ENCODE peak calls at places on chromosomes 16 and 17, in six cellular contexts. D is HCT116, T is Calu3, U is B cell, O is right lobe of liver, W is brain microvascular endothelial cell. F is an unnamed sample.

GRCh38 chr17:9307313-9307998 is 268.2 kb downstream of the STX8 start:
- DNase-seq in D (no peak), T (no peak), U (no peak), O (no peak), W (no peak), F (no peak)

GRCh38 chr17:62206550-62206949 is 141.5 kb upstream of the MED13 start:
- DNase-seq in D (no peak), T (no peak), U (no peak), O (no peak), W (peak), F (no peak)

GRCh38 chr16:50841081-50841886 is 99.4 kb downstream of the CYLD start:
- DNase-seq in D (no peak), T (no peak), U (no peak), O (no peak), W (no peak), F (peak)

GRCh38 chr16:13913374-13914292 is 6.3 kb upstream of the ERCC4 start:
- DNase-seq in D (no peak), T (no peak), U (no peak), O (peak), W (no peak), F (no peak)

GRCh38 chr17:2456475-2456874 is 55.2 kb downstream of the METTL16 start:
- DNase-seq in D (no peak), T (no peak), U (no peak), O (no peak), W (no peak), F (no peak)

GRCh38 chr17:351875-352420 is 659 bp downstream of the RPH3AL start:
- DNase-seq in D (no peak), T (no peak), U (no peak), O (no peak), W (no peak), F (no peak)

GRCh38 chr16:11111166-11111565 is 144.8 kb downstream of the SOCS1 start:
- DNase-seq in D (no peak), T (no peak), U (no peak), O (no peak), W (no peak), F (peak)

GRCh38 chr16:59688006-59688405 is 953.9 kb upstream of the GOT2 start:
- DNase-seq in D (no peak), T (no peak), U (no peak), O (no peak), W (no peak), F (no peak)

GRCh38 chr17:36482611-36483504 is 3.6 kb upstream of the ZNHIT3 start:
- DNase-seq in D (peak), T (peak), U (peak), O (peak), W (peak), F (peak)

GRCh38 chr16:16162591-16162990 is 60.7 kb downstream of the ABCC6 start:
- DNase-seq in D (no peak), T (no peak), U (no peak), O (no peak), W (no peak), F (no peak)

GRCh38 chr16:11666108-11667055 is 1.9 kb upstream of the SNN start:
- DNase-seq in D (no peak), T (no peak), U (no peak), O (no peak), W (no peak), F (no peak)

DNA sequence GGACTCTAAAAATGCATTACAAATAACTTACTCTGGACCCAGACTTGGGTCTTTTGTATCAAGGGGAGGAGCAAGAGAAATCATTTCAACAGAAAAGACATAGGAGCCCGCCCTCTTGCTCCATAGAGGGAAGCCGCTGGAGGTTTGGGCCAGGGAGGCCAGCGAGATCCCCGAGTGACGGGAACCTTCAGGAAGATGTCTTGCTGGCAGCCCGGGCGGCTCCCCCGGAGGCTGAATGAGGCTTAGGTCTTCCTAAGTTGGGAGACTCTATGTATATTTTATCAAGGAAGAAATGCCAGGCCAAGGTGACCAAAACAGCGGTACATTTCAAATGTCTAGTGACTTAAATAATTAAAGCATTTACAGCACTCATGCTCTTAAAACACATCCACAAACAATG is 167.6 kb downstream of the ZNF423 start:
- DNase-seq in D (no peak), T (no peak), U (no peak), O (no peak), W (no peak), F (no peak)
- TF ChIP-seq CTCF in D (no peak), T (no peak), U (no peak), O (no peak), W (no peak), F (no peak)

GRCh38 chr17:78559024-78559423 is 18.2 kb downstream of the DNAH17 start:
- DNase-seq in D (no peak), T (no peak), U (no peak), O (no peak), W (no peak), F (no peak)

GRCh38 chr17:78561166-78561565 is 16.0 kb downstream of the DNAH17 start:
- DNase-seq in D (no peak), T (no peak), U (no peak), O (no peak), W (no peak), F (no peak)

GRCh38 chr17:78560731-78561130 is 16.5 kb downstream of the DNAH17 start:
- DNase-seq in D (no peak), T (no peak), U (no peak), O (no peak), W (no peak), F (no peak)

GRCh38 chr17:78558181-78558850 is 18.9 kb downstream of the DNAH17 start:
- DNase-seq in D (peak), T (no peak), U (no peak), O (no peak), W (peak), F (no peak)

DNA sequence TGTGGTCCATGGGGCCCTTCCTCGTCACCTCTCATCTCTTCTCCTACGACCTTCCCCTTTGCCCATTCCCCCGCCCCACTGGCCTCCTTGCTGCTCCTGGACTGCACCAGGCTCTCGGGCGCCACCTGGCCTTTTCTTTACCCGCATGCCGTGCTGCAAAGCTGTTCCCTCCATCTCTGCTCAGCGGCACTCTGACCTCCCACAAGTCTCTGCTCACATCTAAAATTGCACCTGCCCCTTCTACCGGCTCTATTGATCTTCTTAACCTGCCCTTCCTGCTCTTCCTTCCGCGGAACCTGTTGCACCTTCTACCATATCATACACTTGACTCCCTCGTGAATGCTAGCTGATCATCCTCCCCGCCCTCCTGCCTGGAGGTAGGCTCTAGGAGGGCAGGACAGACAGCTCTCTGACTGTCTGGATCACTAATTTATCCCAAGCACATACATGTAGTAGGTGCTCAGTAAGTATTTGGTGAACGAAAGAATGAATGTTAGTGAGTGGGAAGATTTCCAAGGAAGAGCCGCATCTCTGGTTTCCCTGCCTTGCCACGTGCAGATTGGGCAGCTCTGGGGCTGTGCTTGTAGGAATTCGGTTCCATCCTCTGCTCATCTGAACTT is 17.3 kb downstream of the DNAH17 start:
- DNase-seq in D (peak), T (peak), U (no peak), O (no peak), W (no peak), F (no peak)
- TF ChIP-seq CTCF in D (peak), T (peak), U (no peak), O (no peak), W (no peak), F (peak)

GRCh38 chr17:41061969-41062368 is 2.1 kb upstream of the KRTAP2-3 start:
- DNase-seq in D (no peak), T (no peak), U (no peak), O (no peak), W (peak), F (no peak)
- TF ChIP-seq CTCF in D (no peak), T (no peak), U (no peak), O (no peak), W (no peak), F (peak)

DNA sequence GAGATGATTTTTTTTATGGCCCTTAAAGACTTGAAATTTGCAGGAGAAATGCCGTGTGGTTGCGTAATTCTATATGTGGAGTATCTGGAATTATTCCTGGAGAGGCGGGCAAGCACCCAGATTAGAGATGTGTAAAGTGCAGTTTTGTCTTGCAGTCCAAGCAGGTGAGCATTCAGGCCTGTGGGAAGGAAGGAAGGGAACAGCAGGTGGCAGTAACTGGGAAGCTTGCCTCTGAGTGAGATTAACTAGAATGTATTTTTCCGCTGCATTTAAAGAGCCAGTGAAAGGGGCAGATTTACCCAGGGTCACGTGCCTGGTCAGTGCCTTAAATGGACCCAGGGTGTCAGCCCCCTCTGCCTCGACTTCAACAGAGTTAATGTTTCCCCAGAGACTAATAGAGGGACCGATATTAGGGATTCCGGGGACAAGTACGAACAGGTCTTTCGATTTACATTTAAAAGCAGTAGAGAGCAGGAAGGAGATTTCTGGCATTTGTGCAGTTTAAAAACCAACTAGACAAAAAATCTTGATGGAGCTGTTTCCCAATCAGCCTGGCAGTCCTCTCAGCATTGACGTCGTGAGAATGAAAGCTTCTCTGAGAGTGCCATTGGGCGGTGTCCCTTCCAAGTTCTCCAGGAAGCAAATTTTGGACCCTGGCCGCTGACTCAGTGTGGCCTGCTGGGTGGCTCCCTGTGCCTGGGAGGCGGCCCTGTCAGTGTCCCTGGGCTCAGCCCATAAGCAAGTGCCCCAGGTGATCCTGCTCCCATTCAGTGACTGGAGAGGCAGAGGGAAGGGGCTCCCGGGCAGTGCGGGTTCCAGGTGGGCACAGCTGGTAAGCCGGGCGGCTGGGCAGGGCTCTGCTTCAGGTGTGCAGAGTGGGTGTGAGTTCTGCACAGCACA is 38.2 kb downstream of the KSR1 start:
- DNase-seq in D (peak), T (peak), U (no peak), O (peak), W (no peak), F (no peak)
- TF ChIP-seq CTCF in D (peak), T (no peak), U (no peak), O (peak), W (peak), F (peak)

DNA sequence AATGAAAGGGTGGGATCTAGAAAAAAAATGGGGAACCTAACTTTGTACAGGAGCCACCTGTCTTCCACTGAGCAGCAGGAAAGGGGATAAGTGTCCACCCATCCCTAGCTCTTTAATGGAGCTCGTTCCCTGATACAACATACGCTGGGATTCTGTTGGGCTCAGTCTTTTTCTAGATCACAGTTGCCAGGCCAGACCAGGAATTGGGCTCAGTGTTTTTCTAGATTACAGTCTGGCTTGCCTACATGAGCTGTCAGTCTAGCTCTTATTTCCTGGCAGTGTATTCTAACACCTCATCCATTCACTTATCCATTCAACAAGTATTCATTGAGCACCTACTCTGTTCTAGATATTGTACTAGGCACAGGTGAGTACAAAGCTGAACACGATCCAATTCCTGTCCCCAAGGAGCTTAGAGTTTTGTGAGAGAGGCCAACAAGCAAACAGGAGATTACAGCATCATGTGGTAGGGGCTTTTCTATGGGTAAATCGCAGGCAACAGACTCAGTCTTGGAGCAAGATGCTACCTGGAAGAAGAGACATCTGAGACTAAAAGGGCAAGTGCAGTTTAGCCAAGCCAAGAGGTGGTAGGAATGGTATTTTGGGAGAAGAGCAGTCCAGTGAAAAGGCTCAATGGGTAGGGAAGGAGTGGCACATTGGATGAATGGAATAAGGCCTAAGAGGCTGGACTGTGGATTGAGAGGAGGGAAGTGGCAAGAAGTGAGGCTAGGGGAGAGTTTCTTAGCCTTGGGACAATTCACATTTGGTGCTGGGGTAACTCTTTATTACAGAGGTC is 138.0 kb upstream of the HS3ST2 start:
- DNase-seq in D (no peak), T (no peak), U (no peak), O (no peak), W (no peak), F (no peak)
- TF ChIP-seq CTCF in D (no peak), T (no peak), U (no peak), O (no peak), W (no peak), F (no peak)

GRCh38 chr17:42192189-42193126 is 1.8 kb downstream of the GHDC start:
- DNase-seq in D (no peak), T (no peak), U (no peak), O (no peak), W (no peak), F (no peak)

GRCh38 chr17:42191209-42191608 is 3.1 kb downstream of the GHDC start:
- DNase-seq in D (no peak), T (no peak), U (no peak), O (no peak), W (no peak), F (no peak)

GRCh38 chr17:42190491-42191180 is 3.7 kb downstream of the GHDC start:
- DNase-seq in D (no peak), T (no peak), U (no peak), O (no peak), W (no peak), F (no peak)

GRCh38 chr17:42194133-42194899 is at the start of gene GHDC:
- DNase-seq in D (peak), T (peak), U (peak), O (peak), W (peak), F (no peak)

DNA sequence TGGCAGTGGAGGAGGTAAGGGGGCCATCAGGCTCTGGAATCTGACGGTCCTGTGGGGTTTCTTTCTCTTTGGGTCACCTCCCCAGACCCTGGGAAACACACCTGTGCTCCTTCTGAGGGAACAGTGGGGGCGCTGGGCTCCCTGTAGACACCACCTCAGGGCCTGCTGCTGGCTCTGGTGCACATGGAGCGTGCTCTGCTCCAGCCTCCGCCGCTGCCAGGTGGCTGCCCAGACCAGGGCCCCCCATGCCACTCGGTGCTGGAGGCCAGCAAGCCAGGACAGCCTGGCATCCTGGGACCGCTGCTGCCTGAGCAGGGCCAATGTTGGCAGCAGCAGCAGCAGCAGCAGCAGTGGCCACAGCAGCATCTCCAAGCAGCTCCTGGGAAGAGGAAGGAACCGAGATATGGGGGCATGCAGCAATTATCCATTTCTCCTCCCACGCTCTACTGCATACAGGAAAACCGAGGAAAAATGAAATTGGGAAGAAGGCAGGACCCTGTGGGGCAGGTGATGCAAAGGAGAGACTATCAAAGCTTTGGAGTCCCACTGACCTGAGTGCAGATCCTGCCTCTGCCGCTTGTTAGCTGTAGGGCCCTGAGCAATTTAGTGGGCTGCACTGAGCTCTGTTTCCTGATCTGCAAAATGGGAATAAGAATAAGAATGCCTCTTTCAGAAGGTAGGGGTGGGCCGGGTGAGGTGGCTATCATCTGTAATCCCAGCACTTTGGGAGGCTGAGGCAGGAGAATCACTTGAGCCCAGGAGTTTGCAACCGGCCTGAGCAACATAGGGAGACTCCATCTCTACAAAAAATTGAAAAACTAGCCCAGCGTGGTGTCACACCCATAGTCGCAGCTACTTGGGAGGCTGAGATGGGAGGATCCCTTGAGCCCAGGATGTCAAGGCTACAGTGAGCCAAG is 820 bp downstream of the GHDC start:
- DNase-seq in D (no peak), T (no peak), U (no peak), O (no peak), W (no peak), F (no peak)
- TF ChIP-seq CTCF in D (no peak), T (no peak), U (no peak), O (no peak), W (no peak), F (no peak)

GRCh38 chr16:1530883-1531637 is 2.4 kb upstream of the TMEM204 start:
- DNase-seq in D (no peak), T (no peak), U (peak), O (peak), W (no peak), F (no peak)
- TF ChIP-seq CTCF in D (no peak), T (no peak), U (no peak), O (no peak), W (no peak), F (peak)

DNA sequence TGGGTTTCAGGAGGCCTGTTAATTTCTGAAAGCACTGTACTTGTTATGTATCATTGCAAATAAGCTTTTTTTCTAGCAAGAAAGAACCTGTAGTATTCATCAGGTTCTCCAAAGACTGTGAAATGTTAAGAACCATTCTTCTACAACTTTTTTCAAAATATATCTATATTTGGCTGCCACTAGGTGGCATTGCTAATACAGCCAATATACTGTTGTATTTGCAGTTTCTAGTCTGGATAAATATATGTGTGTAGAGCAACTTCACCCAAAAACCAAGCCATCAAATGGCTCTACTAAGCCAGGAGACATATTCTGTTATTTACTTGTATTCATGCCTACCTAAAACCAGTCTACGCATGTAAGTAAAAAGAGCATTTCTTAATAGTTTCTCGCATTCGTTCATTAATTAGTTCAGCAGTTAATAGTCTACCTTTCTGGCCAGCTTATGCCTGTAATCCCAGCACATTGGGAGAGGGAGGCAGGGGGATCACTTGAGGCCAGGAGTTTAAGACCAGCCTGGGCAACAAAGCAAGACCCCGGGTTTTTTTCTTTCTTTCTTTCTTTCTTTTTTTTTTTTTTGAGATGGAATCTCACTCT is 39.5 kb downstream of the VMP1 start:
- DNase-seq in D (no peak), T (no peak), U (no peak), O (no peak), W (no peak), F (no peak)
- TF ChIP-seq CTCF in D (peak), T (peak), U (peak), O (peak), W (peak), F (peak)

DNA sequence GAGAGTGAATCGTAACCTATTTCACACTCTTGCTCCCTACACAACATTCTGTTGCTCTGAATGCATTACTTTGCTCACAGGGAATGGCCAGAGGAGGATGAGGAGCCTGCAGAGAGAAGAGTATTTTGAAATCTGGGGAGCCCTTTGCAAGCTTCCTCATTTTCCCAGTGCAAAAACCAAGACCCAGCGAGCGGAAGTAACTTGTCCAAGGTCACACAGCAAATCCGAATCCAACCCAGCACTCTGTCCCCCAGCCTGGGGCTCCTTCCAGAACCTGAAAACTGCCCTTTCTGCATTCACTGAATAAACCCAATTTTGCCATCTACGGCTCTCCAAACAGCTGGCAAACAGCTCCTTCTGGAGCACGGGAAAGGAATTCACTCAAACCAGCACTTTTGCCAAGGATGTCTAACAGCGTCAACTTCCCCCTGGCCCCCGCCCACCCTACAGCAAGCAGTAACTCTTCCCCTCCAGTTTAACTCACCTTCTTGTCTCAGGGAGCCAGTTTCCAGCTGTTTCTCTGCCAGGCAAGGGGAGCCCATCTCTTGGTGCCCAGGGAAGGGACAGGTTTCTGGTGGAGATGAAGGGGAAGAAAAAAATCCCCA is 524 bp downstream of the KCNG4 start:
- DNase-seq in D (no peak), T (no peak), U (no peak), O (no peak), W (no peak), F (no peak)
- TF ChIP-seq CTCF in D (no peak), T (no peak), U (no peak), O (no peak), W (no peak), F (peak)